ENCODE peak calls at places on chromosomes 11 and 22, in four cellular contexts. R, Q, Y and F are unnamed samples.

GRCh38 chr11:61545341-61545740 is 35.5 kb downstream of the SYT7 start:
- DNase-seq in R (no peak), Q (no peak), Y (no peak), F (peak)

GRCh38 chr11:31702966-31703365 is 108.2 kb downstream of the PAX6 start:
- DNase-seq in R (no peak), Q (no peak), Y (no peak), F (no peak)

GRCh38 chr11:96655474-96655873 is 265.7 kb downstream of the JRKL start:
- DNase-seq in R (no peak), Q (no peak), Y (no peak), F (no peak)

GRCh38 chr11:130161441-130161840 is 1.9 kb downstream of the ST14 start:
- DNase-seq in R (no peak), Q (no peak), Y (no peak), F (no peak)

GRCh38 chr11:114285599-114285998 is 10.6 kb upstream of the NNMT start:
- DNase-seq in R (no peak), Q (no peak), Y (no peak), F (no peak)

GRCh38 chr22:46688949-46689348 is 49.1 kb downstream of the CERK start:
- DNase-seq in R (no peak), Q (no peak), Y (no peak), F (no peak)

GRCh38 chr22:30239421-30240405 is 6.8 kb downstream of the LIF start:
- DNase-seq in R (no peak), Q (no peak), Y (no peak), F (no peak)

GRCh38 chr22:30406400-30406799 is 9.6 kb downstream of the SEC14L2 start:
- DNase-seq in R (no peak), Q (no peak), Y (no peak), F (no peak)

GRCh38 chr22:19806213-19807160 is 45.9 kb downstream of the TBX1 start:
- DNase-seq in R (no peak), Q (no peak), Y (no peak), F (no peak)

GRCh38 chr11:64713031-64713780 is 9.8 kb downstream of the NRXN2 start:
- DNase-seq in R (no peak), Q (no peak), Y (no peak), F (peak)

GRCh38 chr11:109120341-109120740 is 301.6 kb upstream of the C11orf87 start:
- DNase-seq in R (no peak), Q (no peak), Y (no peak), F (no peak)

GRCh38 chr11:44818110-44818509 is 91.3 kb downstream of the TSPAN18 start:
- DNase-seq in R (no peak), Q (no peak), Y (no peak), F (no peak)